ENCODE peak calls at places on chromosomes 13 and 19, in nine cellular contexts. One of them, this sample, is unnamed.

GRCh38 chr19:1066748-1067340 is at the start of gene ARHGAP45:
- DNase-seq in amniotic epithelial cell: no peak
- DNase-seq in transverse colon: peak
- DNase-seq in GM04503: no peak
- DNase-seq in suprapubic skin: peak
- DNase-seq in lung: no peak
- DNase-seq in activated T-helper 1 cell treated with Interleukin-2 at 50 U/mL for 16 hours: peak
- DNase-seq in HL-60: peak
- DNase-seq in AG04450: no peak
- DNase-seq in this sample: no peak

GRCh38 chr19:48329167-48329891 is 4.0 kb downstream of the EMP3 start:
- DNase-seq in amniotic epithelial cell: peak
- DNase-seq in transverse colon: peak
- DNase-seq in GM04503: no peak
- DNase-seq in suprapubic skin: no peak
- DNase-seq in lung: no peak
- DNase-seq in activated T-helper 1 cell treated with Interleukin-2 at 50 U/mL for 16 hours: peak
- DNase-seq in HL-60: peak
- DNase-seq in AG04450: no peak
- DNase-seq in this sample: no peak

GRCh38 chr13:28324181-28324789 is 170.6 kb downstream of the FLT1 start:
- DNase-seq in amniotic epithelial cell: peak
- DNase-seq in transverse colon: peak
- DNase-seq in GM04503: no peak
- DNase-seq in suprapubic skin: no peak
- DNase-seq in lung: peak
- DNase-seq in activated T-helper 1 cell treated with Interleukin-2 at 50 U/mL for 16 hours: peak
- DNase-seq in HL-60: peak
- DNase-seq in AG04450: no peak
- DNase-seq in this sample: peak

GRCh38 chr19:13037161-13037560 is 41.9 kb downstream of the NFIX start:
- DNase-seq in amniotic epithelial cell: peak
- DNase-seq in transverse colon: no peak
- DNase-seq in GM04503: no peak
- DNase-seq in suprapubic skin: no peak
- DNase-seq in lung: no peak
- DNase-seq in activated T-helper 1 cell treated with Interleukin-2 at 50 U/mL for 16 hours: no peak
- DNase-seq in HL-60: no peak
- DNase-seq in AG04450: no peak
- DNase-seq in this sample: no peak

GRCh38 chr13:50783940-50784339 is 59.6 kb downstream of the DLEU7 start:
- DNase-seq in amniotic epithelial cell: no peak
- DNase-seq in transverse colon: no peak
- DNase-seq in GM04503: no peak
- DNase-seq in suprapubic skin: no peak
- DNase-seq in lung: no peak
- DNase-seq in activated T-helper 1 cell treated with Interleukin-2 at 50 U/mL for 16 hours: no peak
- DNase-seq in HL-60: no peak
- DNase-seq in AG04450: no peak
- DNase-seq in this sample: no peak

GRCh38 chr19:48745208-48745995 is 1.3 kb downstream of the IZUMO1 start:
- DNase-seq in amniotic epithelial cell: peak
- DNase-seq in transverse colon: peak
- DNase-seq in GM04503: no peak
- DNase-seq in suprapubic skin: no peak
- DNase-seq in lung: peak
- DNase-seq in activated T-helper 1 cell treated with Interleukin-2 at 50 U/mL for 16 hours: no peak
- DNase-seq in HL-60: peak
- DNase-seq in AG04450: no peak
- DNase-seq in this sample: no peak

GRCh38 chr19:7509625-7510024 is 6.3 kb upstream of the ZNF358 start:
- DNase-seq in amniotic epithelial cell: no peak
- DNase-seq in transverse colon: no peak
- DNase-seq in GM04503: no peak
- DNase-seq in suprapubic skin: no peak
- DNase-seq in lung: no peak
- DNase-seq in activated T-helper 1 cell treated with Interleukin-2 at 50 U/mL for 16 hours: no peak
- DNase-seq in HL-60: no peak
- DNase-seq in AG04450: no peak
- DNase-seq in this sample: no peak

GRCh38 chr19:29620931-29621351 is 14.9 kb downstream of the POP4 start:
- DNase-seq in amniotic epithelial cell: no peak
- DNase-seq in transverse colon: peak
- DNase-seq in GM04503: no peak
- DNase-seq in suprapubic skin: no peak
- DNase-seq in lung: no peak
- DNase-seq in activated T-helper 1 cell treated with Interleukin-2 at 50 U/mL for 16 hours: peak
- DNase-seq in HL-60: no peak
- DNase-seq in AG04450: no peak
- DNase-seq in this sample: no peak

GRCh38 chr19:16111909-16112752 is 442 bp downstream of the RAB8A start:
- DNase-seq in amniotic epithelial cell: no peak
- DNase-seq in transverse colon: peak
- DNase-seq in GM04503: no peak
- DNase-seq in suprapubic skin: no peak
- DNase-seq in lung: no peak
- DNase-seq in activated T-helper 1 cell treated with Interleukin-2 at 50 U/mL for 16 hours: no peak
- DNase-seq in HL-60: no peak
- DNase-seq in AG04450: no peak
- DNase-seq in this sample: no peak

This sample was measured in GM04504.